ENCODE peak calls at places on chromosomes 6 and 20, in ten cellular contexts. O is MM.1S; X is dorsolateral prefrontal cortex; G is uterus; Z is GM23338; A is heart right ventricle; E is esophagus muscularis mucosa; U is stomach; R is effector memory CD4-positive, alpha-beta T cell; Y is SJSA1. P is an unnamed sample. For H3K27me3, the result is how much of the 10 kb centered on the place peaks cover.

GRCh38 chr6:107030151-107030550 is 2.2 kb downstream of the MTRES1 start:
- DNase-seq in O (no peak), X (no peak), G (no peak), Z (no peak), A (no peak), E (no peak), U (no peak), R (no peak), Y (no peak), P (no peak)

GRCh38 chr20:25394996-25395395 is 4.4 kb upstream of the ABHD12 start:
- DNase-seq in O (no peak), X (no peak), G (no peak), Z (no peak), A (no peak), E (no peak), U (no peak), R (no peak), Y (no peak), P (no peak)

GRCh38 chr6:15247214-15247749 is 1.4 kb downstream of the JARID2 start:
- DNase-seq in O (no peak), X (no peak), G (no peak), Z (no peak), A (no peak), E (no peak), U (no peak), R (no peak), Y (peak), P (no peak)

GRCh38 chr20:577167-577791 is 32.8 kb downstream of the TCF15 start:
- DNase-seq in O (no peak), X (no peak), G (no peak), Z (peak), A (no peak), E (no peak), U (no peak), R (no peak), Y (no peak), P (no peak)

GRCh38 chr20:34300809-34301586 is 2.2 kb downstream of the AHCY start:
- DNase-seq in O (no peak), X (no peak), G (no peak), Z (peak), A (no peak), E (no peak), U (no peak), R (no peak), Y (no peak), P (no peak)

GRCh38 chr6:22904413-22904812 is 335.0 kb downstream of the HDGFL1 start:
- DNase-seq in O (no peak), X (no peak), G (no peak), Z (no peak), A (no peak), E (no peak), U (no peak), R (no peak), Y (peak), P (no peak)

GRCh38 chr6:46023216-46023915 is 7.7 kb upstream of the CLIC5 start:
- DNase-seq in O (no peak), X (no peak), G (peak), Z (no peak), A (no peak), E (peak), U (no peak), R (no peak), Y (no peak), P (no peak)

GRCh38 chr6:35040398-35040797 is 100.7 kb downstream of the TCP11 start:
- DNase-seq in O (no peak), X (no peak), G (no peak), Z (no peak), A (no peak), E (no peak), U (no peak), R (no peak), Y (no peak), P (no peak)

GRCh38 chr6:170066679-170067078 is 224.2 kb downstream of the DLL1 start:
- DNase-seq in O (no peak), X (no peak), G (peak), Z (no peak), A (no peak), E (no peak), U (no peak), R (no peak), Y (no peak), P (peak)

GRCh38 chr6:124870611-124871201 is 91.5 kb upstream of the RNF217 start:
- DNase-seq in O (no peak), X (no peak), G (no peak), Z (peak), A (no peak), E (no peak), U (no peak), R (no peak), Y (peak), P (no peak)

GRCh38 chr6:110575910-110576463 is 99.6 kb upstream of the SLC22A16 start:
- DNase-seq in O (no peak), X (no peak), G (no peak), Z (no peak), A (no peak), E (no peak), U (no peak), R (no peak), Y (no peak), P (no peak)

GRCh38 chr20:43448748-43449535 is 8.8 kb upstream of the SRSF6 start:
- DNase-seq in O (peak), X (peak), G (peak), Z (peak), A (no peak), E (no peak), U (peak), R (peak), Y (no peak), P (no peak)

GRCh38 chr20:25496165-25496967 is 88.9 kb downstream of the GINS1 start:
- DNase-seq in O (no peak), X (no peak), G (no peak), Z (no peak), A (no peak), E (no peak), U (no peak), R (no peak), Y (no peak), P (no peak)

GRCh38 chr20:4147319-4147718 is 132.0 kb upstream of the RNF24 start:
- DNase-seq in O (no peak), X (no peak), G (no peak), Z (no peak), A (no peak), E (no peak), U (no peak), R (no peak), Y (no peak), P (no peak)

GRCh38 chr6:34531580-34532201 is 24.4 kb downstream of the SPDEF start:
- DNase-seq in O (no peak), X (peak), G (peak), Z (peak), A (peak), E (no peak), U (no peak), R (no peak), Y (no peak), P (peak)

GRCh38 chr6:28657756-28658465 is 132.2 kb downstream of the GPX5 start:
- DNase-seq in O (peak), X (no peak), G (peak), Z (peak), A (no peak), E (no peak), U (no peak), R (no peak), Y (peak), P (no peak)

GRCh38 chr6:20401403-20402180 is at the start of gene E2F3:
- DNase-seq in O (peak), X (peak), G (peak), Z (peak), A (peak), E (peak), U (peak), R (peak), Y (peak), P (peak)

GRCh38 chr6:106692112-106692822 is 62.9 kb downstream of the QRSL1 start:
- DNase-seq in O (no peak), X (peak), G (no peak), Z (peak), A (no peak), E (no peak), U (peak), R (no peak), Y (peak), P (peak)

GRCh38 chr6:114277220-114277619 is 65.6 kb downstream of the HS3ST5 start:
- DNase-seq in O (no peak), X (no peak), G (no peak), Z (no peak), A (no peak), E (no peak), U (no peak), R (no peak), Y (no peak), P (no peak)

GRCh38 chr6:168625602-168626001 is 184.6 kb downstream of the SMOC2 start:
- DNase-seq in O (no peak), X (no peak), G (no peak), Z (no peak), A (no peak), E (no peak), U (peak), R (no peak), Y (no peak), P (no peak)

GRCh38 chr20:51412991-51413471 is 129.5 kb downstream of the NFATC2 start:
- DNase-seq in O (no peak), X (no peak), G (no peak), Z (no peak), A (no peak), E (no peak), U (no peak), R (no peak), Y (no peak), P (no peak)

GRCh38 chr6:17269840-17270239 is 11.3 kb upstream of the RBM24 start:
- DNase-seq in O (no peak), X (no peak), G (no peak), Z (no peak), A (no peak), E (no peak), U (no peak), R (no peak), Y (peak), P (no peak)

GRCh38 chr6:142551145-142551811 is 249.5 kb downstream of the ADGRG6 start:
- DNase-seq in O (no peak), X (peak), G (no peak), Z (no peak), A (no peak), E (no peak), U (no peak), R (no peak), Y (no peak), P (no peak)

GRCh38 chr6:148973809-148974208 is 227.0 kb downstream of the UST start:
- DNase-seq in O (no peak), X (no peak), G (no peak), Z (peak), A (no peak), E (no peak), U (no peak), R (no peak), Y (peak), P (no peak)

GRCh38 chr20:2599265-2600060 is 53.0 kb upstream of the NOP56 start:
- DNase-seq in O (no peak), X (no peak), G (no peak), Z (peak), A (no peak), E (no peak), U (no peak), R (no peak), Y (no peak), P (no peak)

GRCh38 chr20:56400001-56400640 is 7.7 kb downstream of the CSTF1 start:
- DNase-seq in O (peak), X (peak), G (no peak), Z (peak), A (no peak), E (no peak), U (peak), R (no peak), Y (peak), P (no peak)

GRCh38 chr20:56855693-56856092 is 226.6 kb downstream of the TFAP2C start:
- DNase-seq in O (no peak), X (no peak), G (no peak), Z (no peak), A (no peak), E (no peak), U (no peak), R (no peak), Y (no peak), P (no peak)

GRCh38 chr6:77038801-77039200 is 424.5 kb downstream of the HTR1B start:
- DNase-seq in O (no peak), X (no peak), G (no peak), Z (no peak), A (no peak), E (no peak), U (no peak), R (no peak), Y (no peak), P (no peak)

GRCh38 chr6:35402136-35402855 is 49.8 kb upstream of the FANCE start:
- DNase-seq in O (peak), X (no peak), G (no peak), Z (no peak), A (no peak), E (no peak), U (peak), R (no peak), Y (no peak), P (no peak)

GRCh38 chr20:1297486-1297885 is 31.4 kb downstream of the SNPH start:
- DNase-seq in O (no peak), X (no peak), G (no peak), Z (no peak), A (no peak), E (no peak), U (no peak), R (no peak), Y (no peak), P (no peak)

GRCh38 chr6:152148412-152148811 is 340.9 kb downstream of the ESR1 start:
- DNase-seq in O (no peak), X (no peak), G (no peak), Z (no peak), A (no peak), E (no peak), U (no peak), R (no peak), Y (no peak), P (no peak)

GRCh38 chr20:64155258-64156135 is 8.8 kb upstream of the MYT1 start:
- DNase-seq in O (no peak), X (no peak), G (no peak), Z (no peak), A (no peak), E (no peak), U (no peak), R (no peak), Y (no peak), P (no peak)

GRCh38 chr6:96990462-96990861 is 65.9 kb downstream of the KLHL32 start:
- DNase-seq in O (no peak), X (no peak), G (no peak), Z (no peak), A (no peak), E (no peak), U (no peak), R (no peak), Y (no peak), P (no peak)

GRCh38 chr6:74018825-74019224 is 322.8 kb downstream of the CD109 start:
- DNase-seq in O (no peak), X (no peak), G (no peak), Z (no peak), A (no peak), E (no peak), U (no peak), R (no peak), Y (no peak), P (no peak)

DNA sequence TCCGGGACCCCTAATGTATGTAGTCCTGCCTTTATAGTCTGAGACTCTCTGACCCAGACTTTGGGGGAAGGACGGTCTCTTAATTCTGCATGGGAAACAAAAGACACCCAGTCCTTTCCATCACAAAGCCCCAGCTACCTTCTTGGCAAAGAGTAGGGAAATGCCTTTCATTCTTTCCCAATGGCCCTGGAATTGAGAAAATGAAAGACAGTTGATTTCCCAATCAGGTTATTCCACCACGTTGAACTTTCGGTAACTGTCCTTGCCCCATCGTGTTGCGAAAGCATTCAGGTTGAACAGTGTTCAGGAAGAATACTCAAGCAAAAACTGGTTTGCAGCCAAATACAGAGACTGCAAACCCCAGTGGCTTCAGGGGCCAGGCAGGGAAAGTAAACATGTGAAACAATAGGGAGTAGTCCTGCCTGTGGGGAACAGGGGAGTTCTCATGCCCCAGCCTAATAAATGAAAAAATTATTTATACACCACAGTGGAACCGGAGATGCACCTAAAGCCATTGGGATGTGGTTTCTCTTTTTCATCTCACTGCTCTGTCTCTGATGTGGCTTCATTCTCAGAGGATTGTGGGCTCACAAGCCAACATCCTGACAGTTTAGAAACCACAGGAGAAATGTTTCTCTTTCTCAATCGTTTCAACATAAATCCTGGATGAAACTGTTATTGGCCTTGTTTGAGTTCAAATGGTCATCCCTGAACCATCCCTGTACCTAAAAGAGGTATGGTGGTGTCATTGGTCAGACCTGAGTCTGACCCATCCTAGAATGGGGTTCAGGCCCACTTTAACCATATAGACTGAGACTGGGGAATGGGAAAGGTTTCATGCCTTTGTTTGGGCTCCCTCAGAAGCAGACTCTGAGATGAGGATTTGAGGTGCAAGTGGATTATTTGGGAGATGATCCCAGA is 44.2 kb upstream of the SLC9A8 start:
- DNase-seq in O (peak), X (no peak), G (peak), Z (peak), A (no peak), E (no peak), U (peak), R (peak), Y (peak), P (peak)
- H3K27ac ChIP-seq in O (no peak), X (no peak), G (peak), Z (peak), A (peak), E (peak), U (peak), R (no peak), Y (no peak), P (no peak)

GRCh38 chr20:9514461-9515210 is at the start of gene LAMP5:
- DNase-seq in O (peak), X (no peak), G (no peak), Z (peak), A (peak), E (peak), U (no peak), R (no peak), Y (no peak), P (no peak)

GRCh38 chr20:9515211-9515580 is 806 bp downstream of the LAMP5 start:
- DNase-seq in O (peak), X (no peak), G (no peak), Z (no peak), A (no peak), E (peak), U (no peak), R (no peak), Y (no peak), P (no peak)

GRCh38 chr20:9517297-9518134 is 3.1 kb downstream of the LAMP5 start:
- DNase-seq in O (peak), X (no peak), G (no peak), Z (peak), A (no peak), E (peak), U (no peak), R (no peak), Y (no peak), P (no peak)

GRCh38 chr20:9515761-9516657 is 1.6 kb downstream of the LAMP5 start:
- DNase-seq in O (peak), X (no peak), G (no peak), Z (peak), A (no peak), E (peak), U (no peak), R (no peak), Y (no peak), P (no peak)

DNA sequence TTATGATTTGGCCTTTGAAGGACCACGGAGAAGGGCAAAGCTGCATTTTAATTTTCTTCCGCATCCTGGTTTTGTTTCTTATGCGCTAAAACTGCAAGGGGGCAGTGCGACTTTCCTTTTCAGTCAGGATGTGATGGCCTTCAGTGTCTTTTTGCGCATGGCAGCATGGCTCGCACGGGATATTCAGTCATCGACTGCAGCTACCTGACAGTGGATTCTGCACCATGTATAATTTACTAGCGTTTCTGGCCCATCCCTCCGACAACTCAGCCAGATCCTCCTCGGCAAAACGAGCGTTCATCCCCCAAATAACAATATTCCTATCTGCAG is 2.2 kb downstream of the LAMP5 start:
- DNase-seq in O (peak), X (no peak), G (no peak), Z (peak), A (no peak), E (peak), U (no peak), R (no peak), Y (no peak), P (no peak)
- H3K27me3 ChIP-seq in O (under half), X (under half), G (under half), Z (half or more), A (half or more), E (under half), U (under half), R (under half), Y (half or more), P (under half)

GRCh38 chr20:17972121-17972520 is 3.3 kb downstream of the MGME1 start:
- DNase-seq in O (no peak), X (no peak), G (no peak), Z (no peak), A (no peak), E (no peak), U (no peak), R (no peak), Y (no peak), P (no peak)

GRCh38 chr20:17968366-17969275 is at the start of the genes MGME1 and SNX5:
- DNase-seq in O (peak), X (peak), G (peak), Z (peak), A (peak), E (peak), U (peak), R (peak), Y (peak), P (peak)

GRCh38 chr20:17969276-17969883 is 562 bp downstream of the MGME1 start:
- DNase-seq in O (peak), X (no peak), G (no peak), Z (peak), A (no peak), E (no peak), U (peak), R (peak), Y (no peak), P (peak)

GRCh38 chr20:17969884-17970409 is 1.1 kb downstream of the MGME1 start:
- DNase-seq in O (peak), X (no peak), G (no peak), Z (peak), A (no peak), E (no peak), U (no peak), R (no peak), Y (peak), P (peak)

DNA sequence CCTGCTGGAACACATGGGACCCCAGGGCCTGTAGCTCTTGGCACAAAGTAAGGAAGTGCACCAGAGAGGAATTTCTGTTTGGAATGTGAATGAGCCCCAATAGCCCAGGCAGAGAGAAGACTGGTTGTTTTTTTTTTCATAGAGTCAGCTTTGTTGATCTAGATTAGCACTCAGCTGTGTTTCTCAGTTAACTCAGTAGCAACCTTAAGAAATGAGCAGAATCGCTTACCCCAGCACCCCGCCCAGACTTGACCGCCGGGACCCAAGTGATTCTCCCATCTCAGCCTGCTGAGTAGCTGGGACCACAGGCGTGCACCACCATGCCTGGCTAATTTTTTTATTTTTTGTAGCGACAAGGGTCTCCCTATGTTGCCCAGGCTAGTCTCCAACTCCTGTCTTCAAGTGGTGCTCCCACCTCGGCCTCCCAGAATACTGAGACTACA is 2.8 kb downstream of the MGME1 start:
- DNase-seq in O (peak), X (no peak), G (no peak), Z (peak), A (no peak), E (no peak), U (no peak), R (no peak), Y (peak), P (no peak)
- H3K4me3 ChIP-seq in O (peak), X (peak), G (no peak), Z (peak), A (peak), E (no peak), U (peak), R (no peak), Y (peak), P (no peak)

DNA sequence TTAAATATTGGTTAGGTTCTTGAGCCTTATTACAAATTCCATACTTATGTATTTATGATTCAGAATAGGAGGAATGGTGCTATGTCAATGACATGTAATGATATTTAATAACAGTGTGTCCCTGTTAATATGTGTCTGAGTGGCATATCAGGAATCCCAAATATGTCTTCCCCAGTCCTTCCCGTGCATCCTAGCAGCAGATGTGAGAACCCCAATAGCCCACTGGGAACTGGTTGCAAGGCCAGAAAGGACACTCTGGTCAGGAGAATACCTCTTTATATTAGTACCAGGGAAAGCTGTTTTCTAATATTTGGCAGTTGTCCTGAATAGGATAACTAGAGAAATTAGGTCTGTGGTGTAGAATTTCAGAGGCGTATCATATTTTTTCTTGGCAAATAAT is 159.1 kb upstream of the PDE7B start:
- DNase-seq in O (no peak), X (no peak), G (no peak), Z (no peak), A (no peak), E (no peak), U (no peak), R (no peak), Y (no peak), P (no peak)
- H3K27ac ChIP-seq in O (no peak), X (no peak), G (no peak), Z (no peak), A (no peak), E (no peak), U (no peak), R (no peak), Y (no peak), P (no peak)